ENCODE peak calls at places on chromosomes 11 and 22, in six cellular contexts. One of them, this sample, is unnamed.

GRCh38 chr11:47980907-47981621 is 705 bp downstream of the PTPRJ start:
- DNase-seq in fibroblast of villous mesenchyme: peak; percentile 61
- DNase-seq in Calu3: peak; percentile 62
- DNase-seq in stimulated activated CD8-positive, alpha-beta memory T cell treated with anti-CD3 and anti-CD28 coated beads, Interleukin-2, amount 100 ng/mL, for 1 hour: no peak
- DNase-seq in mucosa of gallbladder: no peak
- DNase-seq in foreskin keratinocyte: no peak
- DNase-seq in this sample: peak; percentile 56

GRCh38 chr11:116217441-116217840 is 555.3 kb downstream of the BUD13 start:
- DNase-seq in fibroblast of villous mesenchyme: no peak
- DNase-seq in Calu3: no peak
- DNase-seq in stimulated activated CD8-positive, alpha-beta memory T cell treated with anti-CD3 and anti-CD28 coated beads, Interleukin-2, amount 100 ng/mL, for 1 hour: no peak
- DNase-seq in mucosa of gallbladder: no peak
- DNase-seq in foreskin keratinocyte: no peak
- DNase-seq in this sample: no peak

GRCh38 chr11:47187723-47188122 is 1.5 kb upstream of the PACSIN3 start:
- DNase-seq in fibroblast of villous mesenchyme: peak; percentile 31
- DNase-seq in Calu3: no peak
- DNase-seq in stimulated activated CD8-positive, alpha-beta memory T cell treated with anti-CD3 and anti-CD28 coated beads, Interleukin-2, amount 100 ng/mL, for 1 hour: no peak
- DNase-seq in mucosa of gallbladder: no peak
- DNase-seq in foreskin keratinocyte: no peak
- DNase-seq in this sample: no peak

GRCh38 chr11:111312076-111312475 is 13.7 kb downstream of the POU2AF3 start:
- DNase-seq in fibroblast of villous mesenchyme: no peak
- DNase-seq in Calu3: no peak
- DNase-seq in stimulated activated CD8-positive, alpha-beta memory T cell treated with anti-CD3 and anti-CD28 coated beads, Interleukin-2, amount 100 ng/mL, for 1 hour: no peak
- DNase-seq in mucosa of gallbladder: no peak
- DNase-seq in foreskin keratinocyte: no peak
- DNase-seq in this sample: no peak

GRCh38 chr22:38981005-38981658 is 1.0 kb upstream of the APOBEC3B start:
- DNase-seq in fibroblast of villous mesenchyme: no peak
- DNase-seq in Calu3: peak; percentile 70
- DNase-seq in stimulated activated CD8-positive, alpha-beta memory T cell treated with anti-CD3 and anti-CD28 coated beads, Interleukin-2, amount 100 ng/mL, for 1 hour: no peak
- DNase-seq in mucosa of gallbladder: peak; percentile 23
- DNase-seq in foreskin keratinocyte: peak; percentile 40
- DNase-seq in this sample: peak; percentile 9

GRCh38 chr11:2794419-2794795 is 91.2 kb downstream of the CDKN1C start:
- DNase-seq in fibroblast of villous mesenchyme: no peak
- DNase-seq in Calu3: no peak
- DNase-seq in stimulated activated CD8-positive, alpha-beta memory T cell treated with anti-CD3 and anti-CD28 coated beads, Interleukin-2, amount 100 ng/mL, for 1 hour: no peak
- DNase-seq in mucosa of gallbladder: no peak
- DNase-seq in foreskin keratinocyte: no peak
- DNase-seq in this sample: no peak

GRCh38 chr11:8941341-8942103 is 1.3 kb downstream of the ASCL3 start:
- DNase-seq in fibroblast of villous mesenchyme: no peak
- DNase-seq in Calu3: no peak
- DNase-seq in stimulated activated CD8-positive, alpha-beta memory T cell treated with anti-CD3 and anti-CD28 coated beads, Interleukin-2, amount 100 ng/mL, for 1 hour: no peak
- DNase-seq in mucosa of gallbladder: no peak
- DNase-seq in foreskin keratinocyte: no peak
- DNase-seq in this sample: no peak

GRCh38 chr11:94730153-94730552 is 38.0 kb upstream of the AMOTL1 start:
- DNase-seq in fibroblast of villous mesenchyme: no peak
- DNase-seq in Calu3: no peak
- DNase-seq in stimulated activated CD8-positive, alpha-beta memory T cell treated with anti-CD3 and anti-CD28 coated beads, Interleukin-2, amount 100 ng/mL, for 1 hour: no peak
- DNase-seq in mucosa of gallbladder: no peak
- DNase-seq in foreskin keratinocyte: no peak
- DNase-seq in this sample: no peak

GRCh38 chr11:66181632-66182345 is 86.7 kb upstream of the RAB1B start:
- DNase-seq in fibroblast of villous mesenchyme: no peak
- DNase-seq in Calu3: no peak
- DNase-seq in stimulated activated CD8-positive, alpha-beta memory T cell treated with anti-CD3 and anti-CD28 coated beads, Interleukin-2, amount 100 ng/mL, for 1 hour: no peak
- DNase-seq in mucosa of gallbladder: no peak
- DNase-seq in foreskin keratinocyte: no peak
- DNase-seq in this sample: no peak

GRCh38 chr11:65779919-65780769 is 632 bp downstream of the AP5B1 start:
- DNase-seq in fibroblast of villous mesenchyme: peak; percentile 77
- DNase-seq in Calu3: peak; percentile 93
- DNase-seq in stimulated activated CD8-positive, alpha-beta memory T cell treated with anti-CD3 and anti-CD28 coated beads, Interleukin-2, amount 100 ng/mL, for 1 hour: peak; percentile 49
- DNase-seq in mucosa of gallbladder: peak; percentile 76
- DNase-seq in foreskin keratinocyte: no peak
- DNase-seq in this sample: peak; percentile 84

GRCh38 chr11:44316388-44317240 is 6.7 kb upstream of the ALX4 start:
- DNase-seq in fibroblast of villous mesenchyme: no peak
- DNase-seq in Calu3: no peak
- DNase-seq in stimulated activated CD8-positive, alpha-beta memory T cell treated with anti-CD3 and anti-CD28 coated beads, Interleukin-2, amount 100 ng/mL, for 1 hour: no peak
- DNase-seq in mucosa of gallbladder: no peak
- DNase-seq in foreskin keratinocyte: no peak
- DNase-seq in this sample: no peak

GRCh38 chr11:45289369-45289768 is 3.2 kb upstream of the SYT13 start:
- DNase-seq in fibroblast of villous mesenchyme: peak; percentile 20
- DNase-seq in Calu3: no peak
- DNase-seq in stimulated activated CD8-positive, alpha-beta memory T cell treated with anti-CD3 and anti-CD28 coated beads, Interleukin-2, amount 100 ng/mL, for 1 hour: no peak
- DNase-seq in mucosa of gallbladder: no peak
- DNase-seq in foreskin keratinocyte: no peak
- DNase-seq in this sample: peak; percentile 83

GRCh38 chr11:122721964-122722266 is 66.4 kb downstream of the UBASH3B start:
- DNase-seq in fibroblast of villous mesenchyme: peak; percentile 95
- DNase-seq in Calu3: no peak
- DNase-seq in stimulated activated CD8-positive, alpha-beta memory T cell treated with anti-CD3 and anti-CD28 coated beads, Interleukin-2, amount 100 ng/mL, for 1 hour: no peak
- DNase-seq in mucosa of gallbladder: no peak
- DNase-seq in foreskin keratinocyte: peak; percentile 75
- DNase-seq in this sample: peak; percentile 76

GRCh38 chr11:60788401-60789110 is 3.4 kb downstream of the MS4A10 start:
- DNase-seq in fibroblast of villous mesenchyme: no peak
- DNase-seq in Calu3: no peak
- DNase-seq in stimulated activated CD8-positive, alpha-beta memory T cell treated with anti-CD3 and anti-CD28 coated beads, Interleukin-2, amount 100 ng/mL, for 1 hour: no peak
- DNase-seq in mucosa of gallbladder: no peak
- DNase-seq in foreskin keratinocyte: no peak
- DNase-seq in this sample: peak; percentile 54

GRCh38 chr11:47514825-47515647 is 37.9 kb downstream of the CELF1 start:
- DNase-seq in fibroblast of villous mesenchyme: peak; percentile 81
- DNase-seq in Calu3: no peak
- DNase-seq in stimulated activated CD8-positive, alpha-beta memory T cell treated with anti-CD3 and anti-CD28 coated beads, Interleukin-2, amount 100 ng/mL, for 1 hour: no peak
- DNase-seq in mucosa of gallbladder: no peak
- DNase-seq in foreskin keratinocyte: peak; percentile 49
- DNase-seq in this sample: peak; percentile 82